ENCODE peak calls at places on chromosomes 16 and 17, in eight cellular contexts. W, P, U, B, H, X, L and Y are unnamed samples.

GRCh38 chr17:18958611-18959010 is 6.6 kb downstream of the SLC5A10 start:
- DNase-seq in X (no peak), B (no peak), L (no peak), W (no peak), U (no peak), P (no peak), H (no peak), Y (no peak)

GRCh38 chr17:74736423-74737298 is at the start of gene RAB37:
- DNase-seq in X (no peak), H (no peak), B (no peak), U (peak), L (peak), W (peak), P (no peak), Y (peak)

GRCh38 chr16:82088483-82088882 is 53.4 kb downstream of the HSD17B2 start:
- DNase-seq in B (no peak), L (no peak), H (no peak), X (no peak), U (no peak), P (no peak), W (no peak), Y (no peak)

GRCh38 chr16:63289834-63290460 is 1253.7 kb upstream of the CDH8 start:
- DNase-seq in L (peak), B (no peak), W (peak), H (no peak), P (no peak), X (peak), U (peak), Y (peak)

GRCh38 chr16:85847681-85848601 is 48.4 kb downstream of the COX4I1 start:
- DNase-seq in L (no peak), B (no peak), U (no peak), W (no peak), X (no peak), H (no peak), P (no peak), Y (no peak)

GRCh38 chr17:59762826-59763374 is 55.4 kb downstream of the VMP1 start:
- DNase-seq in U (no peak), P (no peak), B (no peak), L (no peak), W (no peak), X (no peak), H (no peak), Y (no peak)

GRCh38 chr17:64984776-64985521 is 65.7 kb upstream of the LRRC37A3 start:
- DNase-seq in W (no peak), P (peak), U (no peak), H (no peak), X (peak), B (peak), L (peak), Y (peak)

GRCh38 chr16:84963046-84963445 is 48.3 kb downstream of the ZDHHC7 start:
- DNase-seq in H (no peak), W (no peak), X (no peak), P (no peak), B (no peak), U (no peak), L (no peak), Y (no peak)

GRCh38 chr16:88437367-88437964 is 15.6 kb upstream of the ZFPM1 start:
- DNase-seq in L (peak), H (no peak), B (no peak), U (peak), P (peak), X (no peak), W (peak), Y (peak)

GRCh38 chr17:32491371-32492280 is 4.8 kb downstream of the CDK5R1 start:
- DNase-seq in H (no peak), L (no peak), U (no peak), W (no peak), X (no peak), P (no peak), B (no peak), Y (peak)

GRCh38 chr16:82379601-82380000 is 209.6 kb upstream of the MPHOSPH6 start:
- DNase-seq in P (no peak), B (no peak), H (no peak), U (peak), W (no peak), L (no peak), X (no peak), Y (no peak)

GRCh38 chr16:49051626-49052025 is 230.0 kb downstream of the CBLN1 start:
- DNase-seq in B (no peak), H (no peak), W (no peak), L (no peak), U (no peak), X (no peak), P (no peak), Y (no peak)

GRCh38 chr16:89020068-89020924 is 43.3 kb upstream of the CBFA2T3 start:
- DNase-seq in P (no peak), L (no peak), B (no peak), H (no peak), X (no peak), W (no peak), U (no peak), Y (peak)

GRCh38 chr17:27810211-27810901 is 10.0 kb upstream of the NOS2 start:
- DNase-seq in W (no peak), L (no peak), P (no peak), H (no peak), X (no peak), B (no peak), U (no peak), Y (peak)

GRCh38 chr17:65175952-65176351 is 38.8 kb downstream of the RGS9 start:
- DNase-seq in U (no peak), H (no peak), L (no peak), B (no peak), W (no peak), P (no peak), X (no peak), Y (no peak)

GRCh38 chr17:80080081-80080480 is 21.3 kb upstream of the GAA start:
- DNase-seq in L (no peak), B (no peak), U (no peak), X (no peak), P (no peak), H (no peak), W (no peak), Y (no peak)

GRCh38 chr17:57135748-57136342 is 50.8 kb downstream of the AKAP1 start:
- DNase-seq in U (peak), X (no peak), L (no peak), B (no peak), H (no peak), W (no peak), P (no peak), Y (no peak)

GRCh38 chr16:68005786-68006286 is 6.6 kb upstream of the DPEP2 start:
- DNase-seq in B (peak), H (no peak), U (peak), X (no peak), W (no peak), P (no peak), L (no peak), Y (peak)

GRCh38 chr17:72125742-72126141 is 4.9 kb downstream of the SOX9 start:
- DNase-seq in W (no peak), P (no peak), U (no peak), B (no peak), H (no peak), X (no peak), L (no peak), Y (no peak)

GRCh38 chr17:50087246-50087911 is 7.8 kb upstream of the PDK2 start:
- DNase-seq in X (peak), B (peak), P (peak), U (peak), L (peak), H (no peak), W (peak), Y (peak)

GRCh38 chr17:49193513-49194296 is 16.7 kb downstream of the GNGT2 start:
- DNase-seq in B (peak), U (peak), H (no peak), X (peak), W (peak), L (peak), P (no peak), Y (peak)

GRCh38 chr17:48002920-48003685 is 32.2 kb downstream of the CDK5RAP3 start:
- DNase-seq in B (no peak), P (no peak), X (no peak), W (peak), H (no peak), L (no peak), U (peak), Y (no peak)

GRCh38 chr17:80225230-80225629 is 5.0 kb downstream of the SLC26A11 start:
- DNase-seq in H (no peak), P (no peak), X (no peak), B (no peak), L (no peak), W (no peak), U (no peak), Y (no peak)

GRCh38 chr16:57607676-57608461 is 20.6 kb upstream of the ADGRG1 start:
- DNase-seq in U (no peak), H (no peak), P (no peak), L (no peak), W (no peak), X (no peak), B (no peak), Y (peak)

GRCh38 chr16:22977294-22977697 is 163.3 kb downstream of the HS3ST2 start:
- DNase-seq in W (no peak), U (peak), H (no peak), P (no peak), L (peak), X (peak), B (no peak), Y (no peak)

GRCh38 chr16:12319464-12320030 is 343.0 kb downstream of the SNX29 start:
- DNase-seq in H (no peak), U (peak), B (no peak), X (peak), L (peak), W (peak), P (no peak), Y (no peak)